ENCODE peak calls at places on chromosomes 6 and 20, in ten cellular contexts. One of them, this sample, is unnamed.

GRCh38 chr6:90251295-90251992 is 45.2 kb downstream of the BACH2 start:
- DNase-seq in NCI-H2171 treated with DMSO at 0.1 percent for 48 hours: peak
- DNase-seq in NCI-H748 treated with DMSO at 0.1 percent for 48 hours: no peak
- DNase-seq in kidney tubule cell: no peak
- DNase-seq in NCI-H774: no peak
- DNase-seq in HEK293T: no peak
- DNase-seq in hypothalamus: no peak
- DNase-seq in activated CD8-positive, alpha-beta T cell treated with anti-CD3 and anti-CD28 coated beads, Interleukin-2, amount 10 ng/mL, durations not matched to agents 7 days and 5 days: no peak
- DNase-seq in GM20000: peak
- DNase-seq in retina: no peak
- DNase-seq in this sample: no peak

GRCh38 chr20:37383229-37383989 is 37.5 kb downstream of the SRC start:
- DNase-seq in NCI-H2171 treated with DMSO at 0.1 percent for 48 hours: no peak
- DNase-seq in NCI-H748 treated with DMSO at 0.1 percent for 48 hours: no peak
- DNase-seq in kidney tubule cell: peak
- DNase-seq in NCI-H774: no peak
- DNase-seq in HEK293T: no peak
- DNase-seq in hypothalamus: no peak
- DNase-seq in activated CD8-positive, alpha-beta T cell treated with anti-CD3 and anti-CD28 coated beads, Interleukin-2, amount 10 ng/mL, durations not matched to agents 7 days and 5 days: no peak
- DNase-seq in GM20000: no peak
- DNase-seq in retina: no peak
- DNase-seq in this sample: no peak

GRCh38 chr6:26205625-26206574 is 118.7 kb downstream of the HFE start:
- DNase-seq in NCI-H2171 treated with DMSO at 0.1 percent for 48 hours: peak
- DNase-seq in NCI-H748 treated with DMSO at 0.1 percent for 48 hours: no peak
- DNase-seq in kidney tubule cell: peak
- DNase-seq in NCI-H774: no peak
- DNase-seq in HEK293T: no peak
- DNase-seq in hypothalamus: no peak
- DNase-seq in activated CD8-positive, alpha-beta T cell treated with anti-CD3 and anti-CD28 coated beads, Interleukin-2, amount 10 ng/mL, durations not matched to agents 7 days and 5 days: peak
- DNase-seq in GM20000: no peak
- DNase-seq in retina: peak
- DNase-seq in this sample: no peak

GRCh38 chr6:28542440-28543293 is 17.0 kb downstream of the GPX5 start:
- DNase-seq in NCI-H2171 treated with DMSO at 0.1 percent for 48 hours: peak
- DNase-seq in NCI-H748 treated with DMSO at 0.1 percent for 48 hours: peak
- DNase-seq in kidney tubule cell: peak
- DNase-seq in NCI-H774: peak
- DNase-seq in HEK293T: peak
- DNase-seq in hypothalamus: no peak
- DNase-seq in activated CD8-positive, alpha-beta T cell treated with anti-CD3 and anti-CD28 coated beads, Interleukin-2, amount 10 ng/mL, durations not matched to agents 7 days and 5 days: peak
- DNase-seq in GM20000: peak
- DNase-seq in retina: peak
- DNase-seq in this sample: no peak

GRCh38 chr20:32775240-32775991 is 13.2 kb downstream of the DNMT3B start:
- DNase-seq in NCI-H2171 treated with DMSO at 0.1 percent for 48 hours: no peak
- DNase-seq in NCI-H748 treated with DMSO at 0.1 percent for 48 hours: no peak
- DNase-seq in kidney tubule cell: peak
- DNase-seq in NCI-H774: no peak
- DNase-seq in HEK293T: no peak
- DNase-seq in hypothalamus: no peak
- DNase-seq in activated CD8-positive, alpha-beta T cell treated with anti-CD3 and anti-CD28 coated beads, Interleukin-2, amount 10 ng/mL, durations not matched to agents 7 days and 5 days: no peak
- DNase-seq in GM20000: no peak
- DNase-seq in retina: peak
- DNase-seq in this sample: no peak

GRCh38 chr6:84055646-84056045 is 22.1 kb downstream of the MRAP2 start:
- DNase-seq in NCI-H2171 treated with DMSO at 0.1 percent for 48 hours: no peak
- DNase-seq in NCI-H748 treated with DMSO at 0.1 percent for 48 hours: no peak
- DNase-seq in kidney tubule cell: no peak
- DNase-seq in NCI-H774: no peak
- DNase-seq in HEK293T: no peak
- DNase-seq in hypothalamus: no peak
- DNase-seq in activated CD8-positive, alpha-beta T cell treated with anti-CD3 and anti-CD28 coated beads, Interleukin-2, amount 10 ng/mL, durations not matched to agents 7 days and 5 days: no peak
- DNase-seq in GM20000: no peak
- DNase-seq in retina: no peak
- DNase-seq in this sample: no peak

GRCh38 chr6:108363756-108364356 is 69.0 kb downstream of the AFG1L start:
- DNase-seq in NCI-H2171 treated with DMSO at 0.1 percent for 48 hours: no peak
- DNase-seq in NCI-H748 treated with DMSO at 0.1 percent for 48 hours: no peak
- DNase-seq in kidney tubule cell: no peak
- DNase-seq in NCI-H774: no peak
- DNase-seq in HEK293T: no peak
- DNase-seq in hypothalamus: no peak
- DNase-seq in activated CD8-positive, alpha-beta T cell treated with anti-CD3 and anti-CD28 coated beads, Interleukin-2, amount 10 ng/mL, durations not matched to agents 7 days and 5 days: no peak
- DNase-seq in GM20000: no peak
- DNase-seq in retina: peak
- DNase-seq in this sample: no peak

GRCh38 chr20:33839591-33839990 is 28.4 kb downstream of the CHMP4B start:
- DNase-seq in NCI-H2171 treated with DMSO at 0.1 percent for 48 hours: peak
- DNase-seq in NCI-H748 treated with DMSO at 0.1 percent for 48 hours: no peak
- DNase-seq in kidney tubule cell: no peak
- DNase-seq in NCI-H774: no peak
- DNase-seq in HEK293T: no peak
- DNase-seq in hypothalamus: no peak
- DNase-seq in activated CD8-positive, alpha-beta T cell treated with anti-CD3 and anti-CD28 coated beads, Interleukin-2, amount 10 ng/mL, durations not matched to agents 7 days and 5 days: no peak
- DNase-seq in GM20000: no peak
- DNase-seq in retina: no peak
- DNase-seq in this sample: peak